ENCODE peak calls at places on chromosomes 6 and 20, in ten cellular contexts. M, Z, X, E, H, L, V, N, B and J are unnamed samples.

GRCh38 chr6:20554326-20554725 is 20.1 kb downstream of the CDKAL1 start:
- DNase-seq in E (no peak), H (no peak), L (no peak), V (no peak), M (no peak), B (no peak), N (no peak), Z (no peak), X (no peak), J (no peak)

GRCh38 chr6:28243946-28244345 is 8.1 kb downstream of the ZKSCAN4 start:
- DNase-seq in N (no peak), V (no peak), X (no peak), H (no peak), B (no peak), L (no peak), M (no peak), E (no peak), Z (no peak), J (no peak)

GRCh38 chr6:40597301-40597700 is 10.1 kb upstream of the LRFN2 start:
- DNase-seq in X (no peak), B (no peak), H (no peak), N (no peak), V (no peak), E (no peak), Z (no peak), L (no peak), M (no peak), J (no peak)

GRCh38 chr6:26264547-26264946 is 100.5 kb upstream of the BTN3A2 start:
- DNase-seq in E (no peak), X (no peak), H (no peak), L (no peak), Z (no peak), M (no peak), B (no peak), V (no peak), N (no peak), J (no peak)

GRCh38 chr6:107728564-107728897 is 95.6 kb downstream of the SCML4 start:
- DNase-seq in N (no peak), V (no peak), E (no peak), Z (no peak), H (no peak), L (no peak), X (no peak), M (no peak), B (no peak), J (no peak)

GRCh38 chr20:2237059-2237458 is 58.7 kb upstream of the TGM3 start:
- DNase-seq in L (peak; percentile 42), H (no peak), Z (peak; percentile 73), B (peak; percentile 71), E (no peak), M (peak; percentile 96), N (no peak), X (no peak), V (peak; percentile 96), J (no peak)

GRCh38 chr20:64063389-64064144 is 569 bp downstream of the TCEA2 start:
- DNase-seq in Z (peak; percentile 69), X (no peak), B (no peak), M (no peak), N (no peak), E (no peak), V (no peak), L (no peak), H (no peak), J (no peak)

GRCh38 chr6:122184260-122184934 is 215.1 kb upstream of the HSF2 start:
- DNase-seq in E (no peak), Z (no peak), X (no peak), B (no peak), N (peak; percentile 19), M (peak; percentile 26), H (no peak), L (no peak), V (peak; percentile 54), J (peak; percentile 17)

GRCh38 chr6:14270925-14271791 is 153.6 kb downstream of the CD83 start:
- DNase-seq in L (no peak), B (peak; percentile 81), V (peak; percentile 87), H (no peak), M (peak; percentile 31), E (peak; percentile 19), X (no peak), Z (no peak), N (peak; percentile 99), J (no peak)

DNA sequence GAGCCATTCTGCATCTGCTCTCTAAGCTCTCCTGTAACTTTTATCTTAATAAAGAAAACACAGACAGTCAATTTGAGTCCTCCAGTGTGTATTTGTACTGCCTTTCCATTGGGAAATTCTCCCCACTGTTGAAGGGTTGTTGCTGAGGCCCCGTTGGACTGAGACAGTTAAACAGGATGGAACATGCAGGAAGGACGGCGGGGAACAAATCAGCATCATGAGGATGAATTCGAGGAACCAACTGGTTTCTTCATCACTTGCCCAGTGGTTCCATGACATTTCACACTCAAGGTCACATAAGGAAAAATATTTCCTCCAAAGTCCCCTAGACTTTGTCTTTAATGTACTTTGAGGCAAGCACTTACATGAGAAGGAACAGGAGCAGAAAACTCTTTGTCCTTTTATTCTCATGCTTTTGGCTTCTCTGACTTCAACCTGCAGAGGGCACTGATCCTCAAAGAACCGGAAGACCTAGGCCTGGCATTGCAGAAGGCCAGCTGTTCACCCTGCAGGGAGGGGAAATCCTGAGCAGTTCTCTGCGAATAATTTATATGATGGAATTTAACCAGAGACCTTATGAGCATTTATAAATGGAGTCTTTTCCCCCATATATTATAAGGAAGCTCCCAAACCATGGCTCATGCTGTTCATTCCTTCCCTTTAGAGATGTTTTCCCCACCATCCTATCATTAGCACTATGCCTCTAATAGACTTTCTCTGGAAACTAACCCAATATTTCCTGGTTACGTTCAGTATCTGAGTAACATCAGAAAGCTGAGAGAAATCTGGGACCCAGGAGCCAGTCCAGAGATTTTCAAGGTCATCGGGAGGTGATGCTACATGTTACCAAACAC is 55.2 kb upstream of the ADGRF1 start:
- DNase-seq in M (peak; percentile 78), B (peak; percentile 59), N (peak; percentile 73), Z (peak; percentile 77), V (peak; percentile 85), H (peak; percentile 88), L (peak; percentile 79), X (peak; percentile 62), E (no peak), J (peak; percentile 56)
- TF ChIP-seq CTCF in M (peak; percentile 83), B (no peak), N (peak; percentile 72), Z (peak; percentile 47), V (peak; percentile 72), H (peak; percentile 79), L (peak; percentile 52), X (peak; percentile 68), E (no peak), J (peak; percentile 86)

GRCh38 chr6:158068893-158069799 is 87.5 kb downstream of the SYNJ2 start:
- DNase-seq in N (no peak), B (peak; percentile 62), Z (no peak), H (no peak), E (no peak), X (no peak), V (peak; percentile 87), M (no peak), L (no peak), J (no peak)
- H3K4me3 ChIP-seq in N (no peak overlapping the region), B (no peak overlapping the region), Z (no peak overlapping the region), H (no peak overlapping the region), E (no peak overlapping the region), X (no peak overlapping the region), V (no peak overlapping the region), M (no peak overlapping the region), L (no peak overlapping the region), J (no peak overlapping the region)

DNA sequence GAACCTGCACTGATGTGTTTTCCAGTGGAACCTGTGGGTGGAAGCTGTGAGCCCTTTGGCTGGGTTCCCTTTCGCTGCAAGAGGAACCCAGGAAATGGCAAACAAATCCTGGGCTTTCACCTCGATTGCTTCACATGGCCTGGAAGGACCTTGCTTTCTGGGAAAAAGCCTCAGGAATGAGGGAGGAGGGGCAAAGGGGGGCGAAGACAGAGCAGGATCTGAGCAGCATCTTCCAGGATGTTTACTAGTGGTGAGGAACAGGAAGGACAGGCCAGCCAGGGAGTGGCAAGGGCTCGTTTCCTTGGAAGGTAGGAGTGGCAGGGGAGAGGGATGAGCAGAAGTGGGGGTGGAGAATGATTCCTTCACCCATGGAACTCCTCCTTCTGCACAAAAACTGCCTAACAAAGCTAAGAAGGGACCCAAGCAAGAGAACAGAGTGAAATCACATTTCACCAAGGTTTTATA is 5.9 kb downstream of the SLC2A10 start:
- DNase-seq in E (no peak), B (peak; percentile 49), X (no peak), L (peak; percentile 70), N (no peak), M (no peak), V (no peak), H (peak; percentile 56), Z (peak; percentile 60), J (peak; percentile 95)
- TF ChIP-seq CTCF in E (no peak), B (no peak), X (peak; percentile 34), L (peak; percentile 32), N (peak; percentile 17), M (peak; percentile 4), V (no peak), H (peak; percentile 6), Z (no peak), J (peak; percentile 28)

DNA sequence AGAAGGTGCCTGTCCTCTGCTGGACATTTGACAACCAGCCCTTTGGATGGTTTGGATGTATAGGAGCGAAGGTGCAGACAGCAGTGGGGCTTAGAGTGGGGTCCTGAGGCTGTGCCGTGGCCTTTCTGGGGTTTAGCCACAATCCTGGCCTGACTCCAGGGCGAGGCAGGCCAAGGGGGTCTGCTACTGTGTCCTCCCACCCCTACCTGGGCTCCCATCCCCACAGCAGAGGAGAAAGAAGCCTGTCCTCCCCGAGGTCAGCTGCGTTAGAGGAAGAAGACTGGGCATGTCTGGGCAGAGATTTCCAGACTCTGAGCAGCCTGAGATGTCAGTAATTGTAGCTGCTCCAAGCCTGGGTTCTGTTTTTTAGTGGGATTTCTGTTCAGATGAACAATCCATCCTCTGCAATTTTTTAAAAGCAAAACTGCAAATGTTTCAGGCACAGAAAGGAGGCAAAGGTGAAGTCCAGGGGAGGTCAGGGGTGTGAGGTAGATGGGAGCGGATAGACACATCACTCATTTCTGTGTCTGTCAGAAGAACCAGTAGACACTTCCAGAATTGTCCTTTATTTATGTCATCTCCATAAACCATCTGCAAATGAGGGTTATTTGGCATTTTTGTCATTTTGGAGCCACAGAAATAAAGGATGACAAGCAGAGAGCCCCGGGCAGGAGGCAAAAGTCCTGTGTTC is 1.3 kb upstream of the CDKN1A start:
- DNase-seq in H (peak; percentile 73), L (no peak), Z (no peak), X (no peak), N (no peak), B (no peak), M (no peak), V (peak; percentile 35), E (no peak), J (no peak)
- H3K4me3 ChIP-seq in H (peak overlapping the region; percentile 81), L (no peak overlapping the region), Z (no peak overlapping the region), X (no peak overlapping the region), N (no peak overlapping the region), B (no peak overlapping the region), M (no peak overlapping the region), V (no peak overlapping the region), E (no peak overlapping the region), J (no peak overlapping the region)